ENCODE peak calls at places on chromosomes 2 and 18, in five cellular contexts. G is AG09309, L is NCI-H1048, Z is T-helper 9 cell, J is GM13976. N is an unnamed sample.

GRCh38 chr2:37641582-37642111 is 29.8 kb downstream of the CDC42EP3 start:
- DNase-seq in G (peak), L (no peak), Z (no peak), J (no peak), N (no peak)

GRCh38 chr2:191693778-191694177 is 15.8 kb downstream of the NABP1 start:
- DNase-seq in G (no peak), L (no peak), Z (no peak), J (no peak), N (no peak)

GRCh38 chr2:240960309-240960962 is 38.0 kb upstream of the SNED1 start:
- DNase-seq in G (no peak), L (no peak), Z (no peak), J (peak), N (peak)

GRCh38 chr2:240277807-240278522 is 137.5 kb upstream of the OTOS start:
- DNase-seq in G (no peak), L (no peak), Z (no peak), J (no peak), N (no peak)

GRCh38 chr2:232330068-232330999 is 48.2 kb upstream of the ALPP start:
- DNase-seq in G (no peak), L (no peak), Z (no peak), J (no peak), N (no peak)

GRCh38 chr18:35811896-35812295 is 160.6 kb upstream of the RMP24 start:
- DNase-seq in G (no peak), L (no peak), Z (no peak), J (no peak), N (no peak)

GRCh38 chr2:136863874-136864273 is 98.5 kb downstream of the THSD7B start:
- DNase-seq in G (no peak), L (no peak), Z (no peak), J (no peak), N (no peak)

GRCh38 chr2:236919209-236919608 is 166.5 kb upstream of the COPS8 start:
- DNase-seq in G (no peak), L (no peak), Z (no peak), J (no peak), N (no peak)

GRCh38 chr2:8253781-8254180 is 428.1 kb upstream of the ID2 start:
- DNase-seq in G (no peak), L (no peak), Z (no peak), J (no peak), N (no peak)

GRCh38 chr2:222430071-222430470 is 5.7 kb downstream of the SGPP2 start:
- DNase-seq in G (no peak), L (no peak), Z (no peak), J (no peak), N (no peak)

GRCh38 chr18:21112543-21113105 is 1.0 kb upstream of the ROCK1 start:
- DNase-seq in G (no peak), L (no peak), Z (no peak), J (no peak), N (no peak)

GRCh38 chr2:166372046-166372445 is 3.7 kb downstream of the SCN9A start:
- DNase-seq in G (no peak), L (no peak), Z (no peak), J (no peak), N (no peak)

N was measured in fibroblast of the conjunctiva.